ENCODE peak calls at places on chromosomes 7 and 10, in six cellular contexts. J is fibroblast of pulmonary artery, B is right cardiac atrium, Y is H7, Z is cardiac muscle cell, Q is epithelial cell of esophagus. D is an unnamed sample.

GRCh38 chr7:112018305-112019030 is 187.7 kb downstream of the DOCK4 start:
- DNase-seq in J (peak), B (no peak), Y (no peak), Z (no peak), Q (no peak), D (no peak)

GRCh38 chr7:98189559-98189958 is 21.7 kb upstream of the BHLHA15 start:
- DNase-seq in J (no peak), B (no peak), Y (no peak), Z (no peak), Q (no peak), D (no peak)

GRCh38 chr10:27742195-27742925 is 3.3 kb downstream of the MKX start:
- DNase-seq in J (peak), B (peak), Y (peak), Z (peak), Q (peak), D (peak)

GRCh38 chr10:70715853-70716795 is 43.8 kb downstream of the ADAMTS14 start:
- DNase-seq in J (peak), B (no peak), Y (peak), Z (no peak), Q (no peak), D (no peak)

GRCh38 chr10:72261323-72262018 is 12.3 kb upstream of the DDIT4 start:
- DNase-seq in J (no peak), B (no peak), Y (peak), Z (no peak), Q (peak), D (no peak)

GRCh38 chr7:125568799-125569198 is 639.2 kb upstream of the POT1 start:
- DNase-seq in J (no peak), B (no peak), Y (no peak), Z (no peak), Q (no peak), D (no peak)

GRCh38 chr7:142790565-142790964 is 19.8 kb downstream of the PRSS2 start:
- DNase-seq in J (no peak), B (no peak), Y (no peak), Z (no peak), Q (no peak), D (no peak)

GRCh38 chr10:100847440-100847839 is 65.3 kb upstream of the SLF2 start:
- DNase-seq in J (peak), B (no peak), Y (no peak), Z (no peak), Q (peak), D (no peak)

GRCh38 chr7:92813390-92814024 is 22.9 kb downstream of the CDK6 start:
- DNase-seq in J (peak), B (no peak), Y (no peak), Z (no peak), Q (no peak), D (no peak)

GRCh38 chr10:122139627-122140151 is 131.4 kb upstream of the BTBD16 start:
- DNase-seq in J (no peak), B (peak), Y (no peak), Z (no peak), Q (no peak), D (no peak)

GRCh38 chr7:38938589-38938988 is 29.6 kb upstream of the VPS41 start:
- DNase-seq in J (no peak), B (no peak), Y (no peak), Z (no peak), Q (no peak), D (no peak)

GRCh38 chr10:55820478-55820877 is 540.6 kb downstream of the ZWINT start:
- DNase-seq in J (no peak), B (no peak), Y (no peak), Z (no peak), Q (no peak), D (no peak)

GRCh38 chr7:128350708-128351295 is 7.1 kb upstream of the RBM28 start:
- DNase-seq in J (no peak), B (no peak), Y (peak), Z (no peak), Q (no peak), D (no peak)

GRCh38 chr7:41476117-41476803 is 226.6 kb downstream of the INHBA start:
- DNase-seq in J (no peak), B (no peak), Y (no peak), Z (no peak), Q (no peak), D (no peak)

GRCh38 chr10:76035010-76035727 is 603.7 kb downstream of the LRMDA start:
- DNase-seq in J (no peak), B (no peak), Y (no peak), Z (peak), Q (no peak), D (no peak)

GRCh38 chr10:76034236-76035009 is 603.0 kb downstream of the LRMDA start:
- DNase-seq in J (no peak), B (no peak), Y (peak), Z (peak), Q (no peak), D (no peak)

GRCh38 chr10:76036410-76036940 is 605.1 kb downstream of the LRMDA start:
- DNase-seq in J (peak), B (peak), Y (peak), Z (peak), Q (peak), D (peak)

GRCh38 chr10:76036962-76037361 is 605.5 kb downstream of the LRMDA start:
- DNase-seq in J (no peak), B (no peak), Y (no peak), Z (no peak), Q (peak), D (no peak)

GRCh38 chr10:76035728-76036409 is 604.4 kb downstream of the LRMDA start:
- DNase-seq in J (no peak), B (no peak), Y (peak), Z (peak), Q (no peak), D (no peak)
- H3K4me3 ChIP-seq in J (no peak), B (peak), Y (no peak), Z (no peak), Q (no peak), D (peak)

DNA sequence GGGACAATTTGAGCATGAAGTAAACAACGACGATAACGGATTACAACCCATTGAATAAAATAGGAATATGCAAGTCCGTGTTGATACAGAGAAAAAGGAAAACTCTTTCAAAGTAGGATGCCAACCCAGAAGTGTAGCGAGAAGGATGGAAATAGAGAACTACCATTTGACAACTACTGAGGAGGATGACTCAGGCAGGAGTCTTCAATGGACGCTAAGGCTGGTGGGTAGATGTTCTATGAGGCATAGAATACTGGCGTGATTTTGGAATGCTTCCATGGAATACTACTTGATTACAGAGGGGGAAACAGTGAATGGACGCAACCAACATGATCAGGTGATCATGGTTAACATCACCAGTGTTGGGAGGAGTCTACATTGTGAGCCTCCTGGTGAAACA is 828 bp upstream of the CFAP70 start:
- DNase-seq in J (no peak), B (no peak), Y (no peak), Z (no peak), Q (no peak), D (no peak)
- H3K4me3 ChIP-seq in J (no peak), B (no peak), Y (no peak), Z (no peak), Q (no peak), D (peak)

DNA sequence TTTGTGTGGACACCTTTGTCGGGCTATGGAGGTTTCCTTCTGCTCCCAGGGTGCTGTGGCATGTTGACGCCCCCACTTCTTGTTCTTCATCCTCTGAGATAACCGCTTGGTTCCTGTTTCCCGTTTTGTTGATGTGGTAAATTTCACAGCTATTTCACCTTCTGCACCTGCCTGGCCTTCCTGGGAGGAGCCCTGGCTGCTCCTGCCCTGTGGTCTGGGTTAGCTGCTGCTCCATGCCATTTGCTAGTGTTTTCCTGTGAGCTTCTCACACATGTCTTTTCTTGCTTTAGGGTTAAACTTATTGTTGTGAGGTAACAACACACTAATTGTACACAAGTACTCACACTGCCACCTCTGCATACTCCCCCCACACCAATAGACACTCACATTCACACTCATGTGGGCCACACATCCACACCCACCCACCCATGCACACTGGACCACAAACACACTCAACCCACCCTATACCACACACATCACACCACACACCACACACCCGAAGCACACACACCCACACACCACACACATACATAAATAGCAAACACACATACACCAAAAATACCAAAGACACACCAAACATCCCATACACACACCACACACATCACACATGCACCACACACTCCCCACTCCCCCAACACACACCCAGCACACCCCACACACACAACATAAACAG is 46.6 kb upstream of the MSMB start:
- DNase-seq in J (no peak), B (no peak), Y (no peak), Z (no peak), Q (no peak), D (no peak)
- H3K4me3 ChIP-seq in J (no peak), B (no peak), Y (no peak), Z (no peak), Q (no peak), D (no peak)

DNA sequence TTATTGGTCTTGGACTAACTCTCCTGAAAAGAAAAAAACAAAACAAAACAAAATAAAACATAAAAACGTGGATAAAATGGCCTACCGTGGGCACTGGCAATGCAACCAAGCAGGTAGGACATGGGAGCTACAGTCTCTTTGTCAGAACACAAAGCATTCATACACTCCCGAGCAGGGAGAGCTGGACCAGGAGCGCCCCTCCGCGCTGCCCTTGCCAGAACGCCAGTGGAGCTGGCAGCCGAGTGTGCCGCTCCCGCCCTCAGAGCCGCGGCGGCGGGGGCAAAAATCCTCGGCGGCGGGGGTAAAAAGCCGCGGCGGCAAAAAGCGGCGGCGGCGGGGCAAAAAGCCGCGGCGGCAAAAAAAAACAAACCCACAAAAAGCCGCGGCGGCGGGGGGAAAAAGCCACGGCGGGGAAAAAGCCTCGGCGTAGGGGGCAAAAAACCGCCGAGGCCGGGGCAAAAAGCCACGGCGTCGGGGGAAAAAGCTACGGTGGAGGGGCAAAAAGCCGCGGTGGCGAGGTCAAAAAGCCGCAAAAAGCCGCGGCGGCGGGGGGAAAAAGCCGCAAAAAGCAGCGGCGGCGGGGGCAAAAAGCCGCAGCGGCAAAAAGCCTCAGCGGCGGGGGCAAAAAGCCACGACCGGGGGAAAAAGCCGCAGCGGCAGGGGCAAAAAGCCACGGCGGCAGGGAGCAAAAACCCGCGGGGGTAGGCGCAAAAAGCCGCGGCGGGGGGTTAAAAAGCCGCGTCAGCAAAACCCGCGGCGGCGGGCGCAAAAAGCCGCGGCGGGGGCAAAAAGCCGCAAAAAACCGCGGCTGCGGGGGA is 418.1 kb downstream of the ZNF716 start:
- DNase-seq in J (peak), B (peak), Y (peak), Z (no peak), Q (peak), D (peak)
- H3K4me3 ChIP-seq in J (peak), B (peak), Y (no peak), Z (no peak), Q (peak), D (peak)

D was measured in lower lobe of right lung.